ENCODE peak calls at places on chromosomes 6 and 20, in eight cellular contexts. O, Y, N, P, W, B, T and G are unnamed samples.

GRCh38 chr6:169291639-169292339 is 38.1 kb upstream of the THBS2 start:
- DNase-seq in N (no peak), W (no peak), P (no peak), Y (no peak), B (no peak), O (no peak), T (no peak), G (no peak)

GRCh38 chr6:111585241-111585968 is 20.3 kb downstream of the TRAF3IP2 start:
- DNase-seq in Y (no peak), T (no peak), W (no peak), O (no peak), P (no peak), N (no peak), B (no peak), G (no peak)

GRCh38 chr6:109010703-109011102 is 83.9 kb downstream of the SESN1 start:
- DNase-seq in P (no peak), O (no peak), T (no peak), N (no peak), Y (no peak), B (no peak), W (no peak), G (no peak)

GRCh38 chr20:1345756-1346093 is 16.8 kb upstream of the SDCBP2 start:
- DNase-seq in T (no peak), P (no peak), W (no peak), O (no peak), Y (no peak), N (no peak), B (no peak), G (no peak)

GRCh38 chr6:132053523-132053922 is 102.4 kb upstream of the CCN2 start:
- DNase-seq in Y (no peak), B (no peak), N (no peak), P (no peak), T (no peak), W (no peak), O (no peak), G (no peak)

GRCh38 chr6:112883095-112883494 is 536.0 kb downstream of the RFPL4B start:
- DNase-seq in O (no peak), N (no peak), B (no peak), T (no peak), W (no peak), Y (no peak), P (no peak), G (no peak)

GRCh38 chr20:59235226-59235625 is 65.2 kb upstream of the EDN3 start:
- DNase-seq in W (no peak), O (no peak), B (no peak), T (no peak), P (no peak), N (no peak), Y (no peak), G (no peak)

GRCh38 chr6:134477991-134478635 is 160.2 kb upstream of the SGK1 start:
- DNase-seq in W (no peak), Y (no peak), N (no peak), T (no peak), B (no peak), O (no peak), P (no peak), G (no peak)

GRCh38 chr6:17585766-17586502 is 14.2 kb upstream of the FAM8A1 start:
- DNase-seq in T (no peak), W (peak), B (peak), O (no peak), N (no peak), Y (no peak), P (peak), G (no peak)